ENCODE peak calls at places on chromosomes 13 and 19, in seven cellular contexts. V is MCF 10A, N is activated T-cell treated with anti-CD3 and anti-CD28 coated beads for 1 hour, G is choroid plexus epithelial cell, J is head of caudate nucleus, E is T-helper 2 cell, L is HFFc6. U is an unnamed sample.

GRCh38 chr13:27978301-27978968 is 9.3 kb upstream of the CDX2 start:
- DNase-seq in L (no peak), N (no peak), G (no peak), V (no peak), E (no peak), J (no peak), U (no peak)

GRCh38 chr13:84951128-84951527 is 848.1 kb downstream of the SLITRK6 start:
- DNase-seq in N (no peak), V (peak; percentile 53), E (no peak), J (no peak), G (no peak), L (no peak), U (no peak)

GRCh38 chr13:110055089-110055488 is 251.9 kb downstream of the COL4A1 start:
- DNase-seq in E (no peak), V (no peak), L (peak; percentile 1), N (no peak), J (no peak), G (peak; percentile 83), U (no peak)

GRCh38 chr19:36059180-36059910 is 4.6 kb downstream of the WDR62 start:
- DNase-seq in V (no peak), J (no peak), L (no peak), N (no peak), E (no peak), G (no peak), U (no peak)

GRCh38 chr19:33094504-33095067 is 13.6 kb downstream of the GPATCH1 start:
- DNase-seq in V (no peak), G (no peak), N (no peak), L (no peak), E (no peak), J (no peak), U (no peak)

GRCh38 chr13:104854698-104855097 is 1680.8 kb downstream of the EFNB2 start:
- DNase-seq in E (no peak), L (no peak), N (no peak), V (no peak), G (no peak), J (no peak), U (no peak)

GRCh38 chr19:40596608-40597328 is 4.4 kb upstream of the LTBP4 start:
- DNase-seq in J (no peak), E (no peak), G (peak; percentile 53), V (peak; percentile 58), L (peak; percentile 34), N (no peak), U (no peak)

GRCh38 chr13:97364827-97365226 is 69.1 kb upstream of the RAP2A start:
- DNase-seq in G (no peak), E (no peak), J (no peak), V (no peak), N (no peak), L (no peak), U (no peak)

GRCh38 chr13:114124921-114125320 is 7.5 kb downstream of the RASA3 start:
- DNase-seq in J (no peak), V (peak; percentile 28), E (no peak), N (no peak), L (peak; percentile 72), G (peak; percentile 76), U (no peak)

GRCh38 chr19:295687-296370 is 4.6 kb upstream of the PLPP2 start:
- DNase-seq in G (no peak), E (no peak), J (no peak), N (no peak), L (no peak), V (no peak), U (no peak)

GRCh38 chr13:54536112-54536511 is 1507.5 kb downstream of the OLFM4 start:
- DNase-seq in E (no peak), J (no peak), N (no peak), G (no peak), V (peak; percentile 18), L (no peak), U (no peak)

GRCh38 chr13:51843529-51843928 is 1.4 kb downstream of the TMEM272 start:
- DNase-seq in N (no peak), J (no peak), L (no peak), E (no peak), V (no peak), G (no peak), U (no peak)

GRCh38 chr13:113915012-113915763 is 51.3 kb upstream of the GAS6 start:
- DNase-seq in E (no peak), J (no peak), G (no peak), N (no peak), L (no peak), V (no peak), U (peak; percentile 38)

GRCh38 chr19:37452500-37453245 is 14.6 kb downstream of the ZNF569 start:
- DNase-seq in G (no peak), J (no peak), N (no peak), E (no peak), L (no peak), V (no peak), U (no peak)